ENCODE peak calls at places on chromosome 7, in eight cellular contexts. One of them, this sample, is unnamed.

GRCh38 chr7:36514289-36515243 is 124.9 kb downstream of the ANLN start:
- DNase-seq in HT-29: no peak
- DNase-seq in T-helper 2 cell: no peak
- DNase-seq in NCI-H1105 treated with DMSO at 0.1 percent for 48 hours: no peak
- DNase-seq in mucosa of descending colon: no peak
- DNase-seq in AG09309: no peak
- DNase-seq in stimulated activated CD4-positive, alpha-beta T cell treated with anti-CD3 and anti-CD28 coated beads, TNF-alpha, amount 100 ng/mL, for 4 hours: no peak
- DNase-seq in dorsolateral prefrontal cortex: peak; percentile 61
- DNase-seq in this sample: no peak

GRCh38 chr7:140446467-140446866 is 32.8 kb downstream of the MKRN1 start:
- DNase-seq in HT-29: no peak
- DNase-seq in T-helper 2 cell: no peak
- DNase-seq in NCI-H1105 treated with DMSO at 0.1 percent for 48 hours: no peak
- DNase-seq in mucosa of descending colon: no peak
- DNase-seq in AG09309: no peak
- DNase-seq in stimulated activated CD4-positive, alpha-beta T cell treated with anti-CD3 and anti-CD28 coated beads, TNF-alpha, amount 100 ng/mL, for 4 hours: no peak
- DNase-seq in dorsolateral prefrontal cortex: no peak
- DNase-seq in this sample: no peak

GRCh38 chr7:3177271-3177670 is 123.8 kb upstream of the SDK1 start:
- DNase-seq in HT-29: no peak
- DNase-seq in T-helper 2 cell: no peak
- DNase-seq in NCI-H1105 treated with DMSO at 0.1 percent for 48 hours: no peak
- DNase-seq in mucosa of descending colon: no peak
- DNase-seq in AG09309: no peak
- DNase-seq in stimulated activated CD4-positive, alpha-beta T cell treated with anti-CD3 and anti-CD28 coated beads, TNF-alpha, amount 100 ng/mL, for 4 hours: no peak
- DNase-seq in dorsolateral prefrontal cortex: no peak
- DNase-seq in this sample: no peak

GRCh38 chr7:139913555-139914135 is 84.6 kb downstream of the TBXAS1 start:
- DNase-seq in HT-29: no peak
- DNase-seq in T-helper 2 cell: no peak
- DNase-seq in NCI-H1105 treated with DMSO at 0.1 percent for 48 hours: no peak
- DNase-seq in mucosa of descending colon: no peak
- DNase-seq in AG09309: no peak
- DNase-seq in stimulated activated CD4-positive, alpha-beta T cell treated with anti-CD3 and anti-CD28 coated beads, TNF-alpha, amount 100 ng/mL, for 4 hours: no peak
- DNase-seq in dorsolateral prefrontal cortex: no peak
- DNase-seq in this sample: no peak

GRCh38 chr7:12685550-12685949 is 1.9 kb upstream of the ARL4A start:
- DNase-seq in HT-29: peak; percentile 79
- DNase-seq in T-helper 2 cell: peak; percentile 37
- DNase-seq in NCI-H1105 treated with DMSO at 0.1 percent for 48 hours: no peak
- DNase-seq in mucosa of descending colon: peak; percentile 25
- DNase-seq in AG09309: no peak
- DNase-seq in stimulated activated CD4-positive, alpha-beta T cell treated with anti-CD3 and anti-CD28 coated beads, TNF-alpha, amount 100 ng/mL, for 4 hours: no peak
- DNase-seq in dorsolateral prefrontal cortex: peak; percentile 48
- DNase-seq in this sample: peak; percentile 20

GRCh38 chr7:100583132-100584045 is 2.5 kb downstream of the LRCH4 start:
- DNase-seq in HT-29: peak; percentile 74
- DNase-seq in T-helper 2 cell: peak; percentile 71
- DNase-seq in NCI-H1105 treated with DMSO at 0.1 percent for 48 hours: no peak
- DNase-seq in mucosa of descending colon: peak; percentile 66
- DNase-seq in AG09309: no peak
- DNase-seq in stimulated activated CD4-positive, alpha-beta T cell treated with anti-CD3 and anti-CD28 coated beads, TNF-alpha, amount 100 ng/mL, for 4 hours: no peak
- DNase-seq in dorsolateral prefrontal cortex: no peak
- DNase-seq in this sample: peak; percentile 38

GRCh38 chr7:20722941-20723340 is 63.7 kb downstream of the SP8 start:
- DNase-seq in HT-29: no peak
- DNase-seq in T-helper 2 cell: no peak
- DNase-seq in NCI-H1105 treated with DMSO at 0.1 percent for 48 hours: no peak
- DNase-seq in mucosa of descending colon: no peak
- DNase-seq in AG09309: no peak
- DNase-seq in stimulated activated CD4-positive, alpha-beta T cell treated with anti-CD3 and anti-CD28 coated beads, TNF-alpha, amount 100 ng/mL, for 4 hours: no peak
- DNase-seq in dorsolateral prefrontal cortex: no peak
- DNase-seq in this sample: no peak

GRCh38 chr7:151789380-151789947 is 87.5 kb downstream of the PRKAG2 start:
- DNase-seq in HT-29: no peak
- DNase-seq in T-helper 2 cell: no peak
- DNase-seq in NCI-H1105 treated with DMSO at 0.1 percent for 48 hours: no peak
- DNase-seq in mucosa of descending colon: no peak
- DNase-seq in AG09309: no peak
- DNase-seq in stimulated activated CD4-positive, alpha-beta T cell treated with anti-CD3 and anti-CD28 coated beads, TNF-alpha, amount 100 ng/mL, for 4 hours: no peak
- DNase-seq in dorsolateral prefrontal cortex: no peak
- DNase-seq in this sample: no peak

GRCh38 chr7:120856621-120857352 is 1.2 kb downstream of the TSPAN12 start:
- DNase-seq in HT-29: peak; percentile 69
- DNase-seq in T-helper 2 cell: no peak
- DNase-seq in NCI-H1105 treated with DMSO at 0.1 percent for 48 hours: peak; percentile 26
- DNase-seq in mucosa of descending colon: peak; percentile 49
- DNase-seq in AG09309: no peak
- DNase-seq in stimulated activated CD4-positive, alpha-beta T cell treated with anti-CD3 and anti-CD28 coated beads, TNF-alpha, amount 100 ng/mL, for 4 hours: no peak
- DNase-seq in dorsolateral prefrontal cortex: peak; percentile 35
- DNase-seq in this sample: no peak

GRCh38 chr7:50092579-50093411 is at the start of gene ZPBP:
- DNase-seq in HT-29: peak; percentile 66
- DNase-seq in T-helper 2 cell: peak; percentile 40
- DNase-seq in NCI-H1105 treated with DMSO at 0.1 percent for 48 hours: peak; percentile 53
- DNase-seq in mucosa of descending colon: peak; percentile 41
- DNase-seq in AG09309: no peak
- DNase-seq in stimulated activated CD4-positive, alpha-beta T cell treated with anti-CD3 and anti-CD28 coated beads, TNF-alpha, amount 100 ng/mL, for 4 hours: no peak
- DNase-seq in dorsolateral prefrontal cortex: no peak
- DNase-seq in this sample: peak; percentile 48

GRCh38 chr7:97009753-97010732 is 4.7 kb downstream of the DLX6 start:
- DNase-seq in HT-29: no peak
- DNase-seq in T-helper 2 cell: no peak
- DNase-seq in NCI-H1105 treated with DMSO at 0.1 percent for 48 hours: no peak
- DNase-seq in mucosa of descending colon: no peak
- DNase-seq in AG09309: no peak
- DNase-seq in stimulated activated CD4-positive, alpha-beta T cell treated with anti-CD3 and anti-CD28 coated beads, TNF-alpha, amount 100 ng/mL, for 4 hours: no peak
- DNase-seq in dorsolateral prefrontal cortex: no peak
- DNase-seq in this sample: no peak

GRCh38 chr7:25856056-25856780 is 295.8 kb upstream of the NFE2L3 start:
- DNase-seq in HT-29: no peak
- DNase-seq in T-helper 2 cell: no peak
- DNase-seq in NCI-H1105 treated with DMSO at 0.1 percent for 48 hours: peak; percentile 82
- DNase-seq in mucosa of descending colon: peak; percentile 50
- DNase-seq in AG09309: no peak
- DNase-seq in stimulated activated CD4-positive, alpha-beta T cell treated with anti-CD3 and anti-CD28 coated beads, TNF-alpha, amount 100 ng/mL, for 4 hours: no peak
- DNase-seq in dorsolateral prefrontal cortex: no peak
- DNase-seq in this sample: no peak

GRCh38 chr7:29247232-29247961 is 52.8 kb downstream of the CHN2 start:
- DNase-seq in HT-29: no peak
- DNase-seq in T-helper 2 cell: no peak
- DNase-seq in NCI-H1105 treated with DMSO at 0.1 percent for 48 hours: no peak
- DNase-seq in mucosa of descending colon: no peak
- DNase-seq in AG09309: no peak
- DNase-seq in stimulated activated CD4-positive, alpha-beta T cell treated with anti-CD3 and anti-CD28 coated beads, TNF-alpha, amount 100 ng/mL, for 4 hours: no peak
- DNase-seq in dorsolateral prefrontal cortex: no peak
- DNase-seq in this sample: no peak

GRCh38 chr7:130356760-130357611 is 12.4 kb downstream of the CPA5 start:
- DNase-seq in HT-29: peak; percentile 65
- DNase-seq in T-helper 2 cell: no peak
- DNase-seq in NCI-H1105 treated with DMSO at 0.1 percent for 48 hours: no peak
- DNase-seq in mucosa of descending colon: no peak
- DNase-seq in AG09309: no peak
- DNase-seq in stimulated activated CD4-positive, alpha-beta T cell treated with anti-CD3 and anti-CD28 coated beads, TNF-alpha, amount 100 ng/mL, for 4 hours: no peak
- DNase-seq in dorsolateral prefrontal cortex: peak; percentile 42
- DNase-seq in this sample: no peak

GRCh38 chr7:108086962-108087361 is 43.2 kb downstream of the LAMB4 start:
- DNase-seq in HT-29: no peak
- DNase-seq in T-helper 2 cell: no peak
- DNase-seq in NCI-H1105 treated with DMSO at 0.1 percent for 48 hours: no peak
- DNase-seq in mucosa of descending colon: no peak
- DNase-seq in AG09309: no peak
- DNase-seq in stimulated activated CD4-positive, alpha-beta T cell treated with anti-CD3 and anti-CD28 coated beads, TNF-alpha, amount 100 ng/mL, for 4 hours: no peak
- DNase-seq in dorsolateral prefrontal cortex: no peak
- DNase-seq in this sample: no peak

GRCh38 chr7:16693601-16694318 is 47.8 kb downstream of the BZW2 start:
- DNase-seq in HT-29: no peak
- DNase-seq in T-helper 2 cell: no peak
- DNase-seq in NCI-H1105 treated with DMSO at 0.1 percent for 48 hours: no peak
- DNase-seq in mucosa of descending colon: no peak
- DNase-seq in AG09309: no peak
- DNase-seq in stimulated activated CD4-positive, alpha-beta T cell treated with anti-CD3 and anti-CD28 coated beads, TNF-alpha, amount 100 ng/mL, for 4 hours: no peak
- DNase-seq in dorsolateral prefrontal cortex: no peak
- DNase-seq in this sample: no peak

GRCh38 chr7:134938141-134938540 is 48.2 kb upstream of the AGBL3 start:
- DNase-seq in HT-29: no peak
- DNase-seq in T-helper 2 cell: no peak
- DNase-seq in NCI-H1105 treated with DMSO at 0.1 percent for 48 hours: no peak
- DNase-seq in mucosa of descending colon: no peak
- DNase-seq in AG09309: no peak
- DNase-seq in stimulated activated CD4-positive, alpha-beta T cell treated with anti-CD3 and anti-CD28 coated beads, TNF-alpha, amount 100 ng/mL, for 4 hours: no peak
- DNase-seq in dorsolateral prefrontal cortex: no peak
- DNase-seq in this sample: no peak

GRCh38 chr7:70752794-70753241 is 379.1 kb upstream of the GALNT17 start:
- DNase-seq in HT-29: no peak
- DNase-seq in T-helper 2 cell: no peak
- DNase-seq in NCI-H1105 treated with DMSO at 0.1 percent for 48 hours: no peak
- DNase-seq in mucosa of descending colon: no peak
- DNase-seq in AG09309: peak; percentile 39
- DNase-seq in stimulated activated CD4-positive, alpha-beta T cell treated with anti-CD3 and anti-CD28 coated beads, TNF-alpha, amount 100 ng/mL, for 4 hours: no peak
- DNase-seq in dorsolateral prefrontal cortex: no peak
- DNase-seq in this sample: no peak

GRCh38 chr7:88665892-88666514 is 93.5 kb upstream of the ZNF804B start:
- DNase-seq in HT-29: peak; percentile 24
- DNase-seq in T-helper 2 cell: no peak
- DNase-seq in NCI-H1105 treated with DMSO at 0.1 percent for 48 hours: no peak
- DNase-seq in mucosa of descending colon: no peak
- DNase-seq in AG09309: no peak
- DNase-seq in stimulated activated CD4-positive, alpha-beta T cell treated with anti-CD3 and anti-CD28 coated beads, TNF-alpha, amount 100 ng/mL, for 4 hours: no peak
- DNase-seq in dorsolateral prefrontal cortex: no peak
- DNase-seq in this sample: no peak

GRCh38 chr7:157683251-157684156 is 346.7 kb downstream of the DNAJB6 start:
- DNase-seq in HT-29: no peak
- DNase-seq in T-helper 2 cell: no peak
- DNase-seq in NCI-H1105 treated with DMSO at 0.1 percent for 48 hours: no peak
- DNase-seq in mucosa of descending colon: no peak
- DNase-seq in AG09309: no peak
- DNase-seq in stimulated activated CD4-positive, alpha-beta T cell treated with anti-CD3 and anti-CD28 coated beads, TNF-alpha, amount 100 ng/mL, for 4 hours: no peak
- DNase-seq in dorsolateral prefrontal cortex: no peak
- DNase-seq in this sample: no peak

This sample was measured in effector CD4-positive, alpha-beta T cell.